ENCODE peak calls at places on chromosomes 5 and 9, in four cellular contexts. V is ovary, R is Peyer's patch, B is endothelial cell of umbilical vein. T is an unnamed sample.
A peak's percentile ranks its signal among the peaks of the same experiment; 100 is the strongest.

GRCh38 chr9:84387821-84388220 is 47.3 kb upstream of the SLC28A3 start:
- DNase-seq in V (no peak), R (no peak), B (no peak), T (no peak)

GRCh38 chr5:168317521-168318147 is 26.2 kb downstream of the WWC1 start:
- DNase-seq in V (no peak), R (no peak), B (peak; percentile 64), T (peak; percentile 71)

GRCh38 chr9:78989031-78989658 is 582.6 kb upstream of the TLE4 start:
- DNase-seq in V (no peak), R (no peak), B (peak; percentile 24), T (no peak)

GRCh38 chr5:124057161-124057814 is 545.3 kb downstream of the CSNK1G3 start:
- DNase-seq in V (no peak), R (peak; percentile 45), B (peak; percentile 87), T (peak; percentile 63)

GRCh38 chr5:33409435-33410146 is 31.2 kb upstream of the TARS1 start:
- DNase-seq in V (peak; percentile 49), R (no peak), B (no peak), T (peak; percentile 34)

GRCh38 chr5:62596096-62596495 is 17.5 kb downstream of the LRRC70 start:
- DNase-seq in V (no peak), R (no peak), B (no peak), T (no peak)

GRCh38 chr5:168106008-168106761 is 185.3 kb upstream of the WWC1 start:
- DNase-seq in V (no peak), R (no peak), B (no peak), T (no peak)

GRCh38 chr5:73902327-73903051 is 276.5 kb downstream of the ARHGEF28 start:
- DNase-seq in V (no peak), R (no peak), B (peak; percentile 62), T (no peak)

GRCh38 chr5:112210430-112211005 is 208.6 kb downstream of the EPB41L4A start:
- DNase-seq in V (no peak), R (peak; percentile 48), B (peak; percentile 63), T (peak; percentile 64)

GRCh38 chr9:11064853-11065252 is 452.1 kb upstream of the PTPRD start:
- DNase-seq in V (no peak), R (no peak), B (no peak), T (no peak)

GRCh38 chr5:132812949-132813598 is at the start of gene SOWAHA:
- DNase-seq in V (no peak), R (peak; percentile 85), B (no peak), T (peak; percentile 59)

GRCh38 chr5:179265529-179266290 is 79.6 kb downstream of the ADAMTS2 start:
- DNase-seq in V (peak; percentile 96), R (peak; percentile 65), B (no peak), T (peak; percentile 64)

GRCh38 chr5:7686794-7687193 is 164.1 kb downstream of the CFAP90 start:
- DNase-seq in V (no peak), R (no peak), B (no peak), T (no peak)

GRCh38 chr5:145101246-145101645 is 733.9 kb downstream of the PRELID2 start:
- DNase-seq in V (no peak), R (no peak), B (no peak), T (peak; percentile 6)

GRCh38 chr9:77011973-77012817 is 7.3 kb upstream of the FOXB2 start:
- DNase-seq in V (peak; percentile 69), R (peak; percentile 80), B (peak; percentile 54), T (peak; percentile 62)

GRCh38 chr9:72773570-72773969 is 179.3 kb downstream of the ALDH1A1 start:
- DNase-seq in V (no peak), R (no peak), B (no peak), T (no peak)

GRCh38 chr9:20620658-20621552 is 1.4 kb downstream of the MLLT3 start:
- DNase-seq in V (peak; percentile 62), R (peak; percentile 64), B (peak; percentile 54), T (peak; percentile 40)

GRCh38 chr9:33288235-33288634 is 2.1 kb upstream of the NFX1 start:
- DNase-seq in V (no peak), R (no peak), B (no peak), T (no peak)

GRCh38 chr9:33285502-33285901 is 4.8 kb upstream of the NFX1 start:
- DNase-seq in V (no peak), R (no peak), B (no peak), T (no peak)

GRCh38 chr9:33289501-33289900 is 815 bp upstream of the NFX1 start:
- DNase-seq in V (no peak), R (peak; percentile 56), B (peak; percentile 23), T (no peak)

GRCh38 chr9:33288828-33289483 is 1.4 kb upstream of the NFX1 start:
- DNase-seq in V (peak; percentile 57), R (no peak), B (no peak), T (peak; percentile 12)

DNA sequence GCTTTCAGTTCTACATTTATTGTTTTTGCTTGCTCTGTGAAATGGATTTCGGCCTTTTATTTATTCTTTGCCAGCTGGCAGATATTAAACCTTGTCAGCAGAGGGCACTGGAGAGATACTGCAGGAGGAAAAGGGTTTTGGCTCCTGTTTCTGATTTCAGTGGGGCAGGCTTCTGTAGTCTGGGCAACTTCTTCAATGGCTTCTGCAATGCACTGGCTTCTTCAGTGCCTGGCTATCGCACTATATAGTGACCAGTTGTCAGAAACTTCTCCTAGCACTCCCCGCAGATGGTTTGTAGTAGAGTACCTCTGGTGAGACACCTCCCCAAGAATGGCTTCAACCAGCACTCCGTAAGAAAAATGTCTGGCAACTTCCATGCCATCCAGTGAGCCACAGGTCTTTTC is 3.2 kb upstream of the NFX1 start:
- DNase-seq in V (no peak), R (no peak), B (peak; percentile 71), T (peak; percentile 63)
- H3K27ac ChIP-seq in V (no peak overlapping the region), R (no peak overlapping the region), B (no peak overlapping the region), T (peak overlapping the region; percentile 49)

GRCh38 chr5:38605610-38606009 is 49.2 kb upstream of the LIFR start:
- DNase-seq in V (no peak), R (no peak), B (no peak), T (no peak)
- H3K4me1 ChIP-seq in V (peaks cover 4% of the 10 kb centered on the region), R (no peaks in the 10 kb centered on the region), B (peaks cover 31% of the 10 kb centered on the region), T (peaks cover 76% of the 10 kb centered on the region)

DNA sequence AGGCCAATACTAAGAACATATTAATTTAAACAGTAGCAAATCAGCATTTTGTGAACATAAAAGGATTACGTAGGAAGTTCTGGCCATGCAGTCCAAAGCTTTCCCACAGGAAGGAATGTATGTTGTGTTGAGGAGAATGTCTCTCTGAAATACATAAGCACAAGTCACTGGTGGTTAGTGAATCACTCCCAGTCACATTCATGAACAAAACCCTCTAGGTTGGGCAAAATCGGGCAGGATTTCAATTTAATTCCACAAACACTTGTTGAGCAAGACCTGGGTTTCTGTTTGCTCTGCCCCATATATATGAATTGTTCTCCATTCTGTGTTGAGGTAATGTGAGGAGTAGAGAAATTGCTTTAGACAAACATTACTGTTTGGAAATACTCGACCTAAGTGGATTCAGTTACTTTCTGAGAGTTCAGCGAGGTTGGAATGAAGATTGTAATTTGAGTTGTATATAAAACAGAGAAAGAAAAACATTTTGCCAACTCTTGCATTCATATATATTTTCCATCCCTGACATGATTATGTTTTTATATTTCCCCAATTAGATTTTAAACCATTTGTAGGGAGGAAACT is 127.6 kb upstream of the RPS23 start:
- DNase-seq in V (no peak), R (no peak), B (no peak), T (no peak)
- H3K27ac ChIP-seq in V (no peak overlapping the region), R (no peak overlapping the region), B (peak overlapping the region; percentile 99), T (no peak overlapping the region)

DNA sequence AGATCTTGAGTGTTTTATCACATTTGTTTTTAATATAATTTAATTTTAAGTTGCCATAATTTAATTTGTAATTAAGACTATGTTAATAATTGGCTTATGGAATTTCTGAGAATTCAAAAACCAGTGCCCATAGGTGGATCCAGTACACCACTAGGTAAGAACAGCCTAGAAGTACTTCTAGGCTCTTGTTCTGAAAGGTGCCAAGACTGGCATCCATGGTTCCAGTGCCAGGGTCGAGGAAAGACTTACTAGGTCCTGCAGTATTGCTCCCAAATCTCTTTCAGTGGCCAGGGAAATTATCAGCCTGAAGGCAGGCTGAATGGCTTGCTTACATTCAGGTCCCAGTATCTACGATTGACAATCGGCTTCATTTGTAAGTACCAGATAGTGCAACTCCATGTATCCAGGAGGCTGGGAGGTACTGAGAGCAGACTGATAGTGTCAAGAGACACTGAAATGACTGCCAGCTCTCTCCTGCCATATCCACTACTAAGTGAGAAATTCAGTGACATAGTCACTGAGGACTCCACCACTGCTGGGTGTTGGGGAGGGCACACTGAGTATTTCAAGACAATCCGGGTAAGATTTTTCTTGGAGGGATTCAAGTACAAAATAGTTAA is 159.2 kb upstream of the CCDC152 start:
- DNase-seq in V (no peak), R (no peak), B (no peak), T (no peak)
- H3K4me1 ChIP-seq in V (peaks cover 3% of the 10 kb centered on the region), R (no peaks in the 10 kb centered on the region), B (no peaks in the 10 kb centered on the region), T (no peaks in the 10 kb centered on the region)

GRCh38 chr9:87713990-87714335 is 12.0 kb upstream of the CTSL start:
- DNase-seq in V (no peak), R (no peak), B (no peak), T (no peak)
- H3K27ac ChIP-seq in V (no peak overlapping the region), R (peak overlapping the region; percentile 77), B (peak overlapping the region; percentile 93), T (no peak overlapping the region)

T was measured in body of pancreas.